ENCODE peak calls at places on chromosome 10, in five cellular contexts. R, U, A, K and E are unnamed samples.

GRCh38 chr10:23037561-23037960 is 57.8 kb upstream of the MSRB2 start:
- DNase-seq in R (no peak), U (no peak), A (no peak), K (no peak), E (no peak)

GRCh38 chr10:93746844-93747284 is 10.9 kb upstream of the LGI1 start:
- DNase-seq in R (peak; percentile 14), U (no peak), A (peak; percentile 22), K (no peak), E (no peak)

GRCh38 chr10:95437669-95438068 is 123.5 kb downstream of the SORBS1 start:
- DNase-seq in R (no peak), U (no peak), A (no peak), K (no peak), E (no peak)

GRCh38 chr10:17742918-17743317 is 9.1 kb upstream of the TMEM236 start:
- DNase-seq in R (peak; percentile 59), U (peak; percentile 91), A (peak; percentile 66), K (no peak), E (no peak)

GRCh38 chr10:125521721-125522680 is 161.0 kb downstream of the TEX36 start:
- DNase-seq in R (peak; percentile 52), U (peak; percentile 17), A (no peak), K (peak; percentile 38), E (no peak)

GRCh38 chr10:114881916-114882315 is 56.1 kb upstream of the TRUB1 start:
- DNase-seq in R (no peak), U (no peak), A (no peak), K (no peak), E (no peak)

GRCh38 chr10:12042409-12042796 is 206 bp downstream of the UPF2 start:
- DNase-seq in R (peak; percentile 42), U (no peak), A (peak; percentile 53), K (peak; percentile 30), E (peak; percentile 79)

GRCh38 chr10:92183199-92183598 is 107.7 kb downstream of the CPEB3 start:
- DNase-seq in R (peak; percentile 15), U (no peak), A (no peak), K (no peak), E (no peak)

GRCh38 chr10:82796510-82796909 is 921.5 kb downstream of the NRG3 start:
- DNase-seq in R (no peak), U (no peak), A (no peak), K (no peak), E (no peak)

GRCh38 chr10:81838950-81839349 is 36.0 kb upstream of the NRG3 start:
- DNase-seq in R (no peak), U (no peak), A (no peak), K (no peak), E (no peak)

GRCh38 chr10:7857259-7857658 is 39.0 kb downstream of the TAF3 start:
- DNase-seq in R (no peak), U (no peak), A (no peak), K (no peak), E (no peak)

GRCh38 chr10:124654686-124655085 is 89.5 kb downstream of the FAM53B start:
- DNase-seq in R (no peak), U (no peak), A (no peak), K (no peak), E (no peak)

GRCh38 chr10:13659887-13660544 is 73.3 kb downstream of the PRPF18 start:
- DNase-seq in R (peak; percentile 79), U (no peak), A (peak; percentile 59), K (peak; percentile 69), E (peak; percentile 85)

GRCh38 chr10:62817763-62818425 is 1.7 kb upstream of the EGR2 start:
- DNase-seq in R (peak; percentile 88), U (no peak), A (peak; percentile 75), K (peak; percentile 81), E (peak; percentile 81)
- TF ChIP-seq POLR2AphosphoS5 in R (no peak), U (no peak), A (no peak), K (no peak), E (no peak)

GRCh38 chr10:44805461-44806210 is 105.5 kb upstream of the TMEM72 start:
- DNase-seq in R (no peak), U (peak; percentile 89), A (no peak), K (no peak), E (no peak)

GRCh38 chr10:44804661-44805060 is 106.5 kb upstream of the TMEM72 start:
- DNase-seq in R (no peak), U (no peak), A (no peak), K (no peak), E (no peak)

GRCh38 chr10:44799971-44800370 is 111.2 kb upstream of the TMEM72 start:
- DNase-seq in R (no peak), U (no peak), A (no peak), K (no peak), E (no peak)

GRCh38 chr10:44803820-44804219 is 107.3 kb upstream of the TMEM72 start:
- DNase-seq in R (no peak), U (no peak), A (no peak), K (no peak), E (no peak)

GRCh38 chr10:44801383-44802327 is 109.5 kb upstream of the TMEM72 start:
- DNase-seq in R (no peak), U (peak; percentile 92), A (peak; percentile 86), K (no peak), E (peak; percentile 88)
- TF ChIP-seq POLR2AphosphoS5 in R (no peak), U (peak; percentile 66), A (no peak), K (no peak), E (peak; percentile 70)

DNA sequence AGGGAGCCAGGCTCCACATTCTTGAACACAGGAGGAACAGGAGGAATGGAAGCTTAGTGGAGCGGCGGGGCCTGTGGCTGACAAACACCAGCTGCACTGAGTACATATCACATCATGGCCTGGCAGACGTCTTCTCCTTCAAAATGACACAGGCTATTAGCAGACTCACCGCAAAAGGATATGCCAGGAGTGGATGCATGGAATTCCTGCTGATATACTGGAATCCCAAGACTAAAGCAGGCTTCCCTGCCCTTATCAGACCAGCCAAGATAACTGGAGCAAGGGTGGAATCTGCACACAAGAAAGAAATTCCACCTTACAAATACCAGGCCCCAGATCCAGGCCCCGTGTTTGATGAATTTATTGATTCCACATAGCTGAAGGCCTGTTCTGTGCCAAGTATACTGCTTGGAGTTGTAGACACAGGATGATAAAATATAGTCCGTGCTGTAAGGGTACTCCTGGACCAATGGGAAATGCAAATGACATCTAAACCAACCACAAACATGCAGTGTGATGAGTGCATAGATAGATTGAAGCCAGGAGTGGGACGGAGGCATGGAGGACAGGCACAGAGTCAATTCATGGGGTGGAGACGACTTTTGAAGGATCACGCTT is 480.5 kb upstream of the ZMIZ1 start:
- DNase-seq in R (no peak), U (no peak), A (peak; percentile 32), K (no peak), E (peak; percentile 76)
- TF ChIP-seq POLR2AphosphoS5 in R (no peak), U (peak; percentile 84), A (peak; percentile 59), K (no peak), E (no peak)

DNA sequence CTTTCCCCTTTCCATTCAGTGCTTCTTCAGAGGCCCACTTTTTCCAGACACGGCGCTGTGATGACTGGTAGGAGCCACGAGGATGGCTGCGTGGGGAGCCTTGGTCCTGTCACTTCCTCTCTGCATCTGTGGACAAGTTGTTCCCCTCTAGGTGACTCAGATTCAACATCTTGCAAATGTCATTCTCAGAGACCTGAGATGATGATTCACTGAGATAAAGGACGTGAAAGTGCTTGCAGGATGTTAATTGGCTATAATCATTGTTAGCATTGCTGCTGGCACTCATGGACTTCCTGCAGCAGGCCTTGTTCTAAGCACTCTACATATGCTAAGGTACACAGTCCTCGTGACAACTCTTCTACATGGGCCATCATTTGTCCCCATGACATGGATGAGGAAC is 489.8 kb upstream of the ZMIZ1 start:
- DNase-seq in R (no peak), U (no peak), A (no peak), K (peak; percentile 13), E (no peak)
- TF ChIP-seq POLR2AphosphoS5 in R (no peak), U (no peak), A (peak; percentile 15), K (no peak), E (no peak)